ENCODE peak calls at places on chromosomes 12 and 14, in seven cellular contexts. Q is pancreas, J is ovary, P is mucosa of descending colon, T is left ventricle myocardium inferior, Z is GM12878, Y is fibroblast of lung. G is an unnamed sample. For H3K4me1, the result is how much of the 10 kb centered on the place peaks cover.

GRCh38 chr14:23344481-23344880 is 8.2 kb downstream of the SLC22A17 start:
- DNase-seq in Q (no peak), J (no peak), P (no peak), T (no peak), Z (no peak), Y (no peak), G (no peak)

GRCh38 chr14:67814826-67815225 is 1.6 kb downstream of the ZFYVE26 start:
- DNase-seq in Q (no peak), J (no peak), P (no peak), T (no peak), Z (no peak), Y (no peak), G (no peak)

GRCh38 chr12:124392991-124393790 is 98.3 kb downstream of the RFLNA start:
- DNase-seq in Q (peak), J (peak), P (peak), T (peak), Z (no peak), Y (peak), G (peak)

GRCh38 chr12:59036973-59037807 is 116.9 kb upstream of the LRIG3 start:
- DNase-seq in Q (no peak), J (no peak), P (no peak), T (no peak), Z (no peak), Y (no peak), G (no peak)

GRCh38 chr12:31928246-31929139 is 30.7 kb upstream of the RESF1 start:
- DNase-seq in Q (no peak), J (no peak), P (no peak), T (no peak), Z (no peak), Y (no peak), G (no peak)

GRCh38 chr12:59649203-59649602 is 53.4 kb downstream of the SLC16A7 start:
- DNase-seq in Q (no peak), J (no peak), P (no peak), T (no peak), Z (no peak), Y (peak), G (peak)

GRCh38 chr12:54622463-54623183 is 12.1 kb downstream of the LACRT start:
- DNase-seq in Q (no peak), J (no peak), P (no peak), T (no peak), Z (no peak), Y (peak), G (peak)

GRCh38 chr14:61281911-61282310 is 773 bp upstream of the TMEM30B start:
- DNase-seq in Q (no peak), J (no peak), P (no peak), T (no peak), Z (no peak), Y (no peak), G (no peak)

GRCh38 chr12:123109319-123109772 is 41.5 kb downstream of the PITPNM2 start:
- DNase-seq in Q (no peak), J (no peak), P (no peak), T (no peak), Z (no peak), Y (no peak), G (no peak)

GRCh38 chr12:50715174-50715573 is 48.7 kb upstream of the ATF1 start:
- DNase-seq in Q (no peak), J (no peak), P (no peak), T (no peak), Z (no peak), Y (no peak), G (no peak)

GRCh38 chr12:121748571-121749265 is 36.2 kb downstream of the TMEM120B start:
- DNase-seq in Q (no peak), J (peak), P (no peak), T (no peak), Z (no peak), Y (peak), G (peak)

GRCh38 chr14:87351007-87351406 is 642.0 kb downstream of the GALC start:
- DNase-seq in Q (no peak), J (no peak), P (no peak), T (no peak), Z (no peak), Y (no peak), G (no peak)

GRCh38 chr12:93379432-93380308 is 1.9 kb downstream of the NUDT4 start:
- DNase-seq in Q (no peak), J (no peak), P (no peak), T (no peak), Z (no peak), Y (no peak), G (peak)
- H3K4me1 ChIP-seq in Q (under half), J (under half), P (under half), T (half or more), Z (under half), Y (under half), G (under half)

GRCh38 chr14:40058916-40059897 is 627.0 kb upstream of the FBXO33 start:
- DNase-seq in Q (no peak), J (no peak), P (no peak), T (no peak), Z (no peak), Y (no peak), G (no peak)
- H3K4me3 ChIP-seq in Q (no peak), J (no peak), P (no peak), T (no peak), Z (no peak), Y (no peak), G (no peak)

GRCh38 chr14:93214598-93214997 is 7.5 kb downstream of the UBR7 start:
- DNase-seq in Q (no peak), J (no peak), P (no peak), T (no peak), Z (no peak), Y (no peak), G (no peak)

GRCh38 chr14:93220509-93220908 is 13.5 kb downstream of the UBR7 start:
- DNase-seq in Q (no peak), J (no peak), P (no peak), T (no peak), Z (no peak), Y (no peak), G (no peak)

GRCh38 chr14:93223565-93223964 is 16.5 kb downstream of the UBR7 start:
- DNase-seq in Q (no peak), J (no peak), P (no peak), T (no peak), Z (no peak), Y (no peak), G (no peak)

DNA sequence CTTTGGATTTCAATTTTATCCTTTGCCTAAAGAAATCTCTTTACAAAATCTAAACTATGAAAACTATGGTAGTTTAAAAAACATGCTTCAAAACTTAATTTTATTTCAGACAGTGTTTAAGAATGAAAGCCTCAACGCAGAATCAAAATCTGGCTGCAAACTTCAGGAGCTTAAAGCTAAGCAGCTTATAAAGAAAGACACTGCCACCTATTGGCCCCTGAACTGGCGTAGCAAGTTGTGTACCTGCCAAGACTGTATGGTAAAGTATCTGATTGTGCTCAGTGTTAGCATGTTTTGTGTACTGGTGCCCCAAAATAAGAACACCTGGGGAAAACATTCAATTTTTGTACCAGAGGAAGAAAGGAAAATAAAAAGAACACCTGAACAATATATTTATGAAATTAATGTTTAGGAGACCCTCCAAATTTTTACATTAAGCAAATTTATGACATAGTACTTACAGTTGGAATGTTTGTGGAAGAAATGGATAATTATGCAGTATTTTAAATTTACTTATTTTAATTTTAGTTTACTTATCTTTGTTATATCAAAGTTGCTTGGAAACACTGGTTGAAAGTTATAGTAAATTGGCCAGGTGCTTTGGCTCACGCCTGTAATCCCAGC is 12.2 kb downstream of the UBR7 start:
- DNase-seq in Q (peak), J (no peak), P (no peak), T (no peak), Z (no peak), Y (peak), G (peak)
- TF ChIP-seq CTCF in Q (peak), J (no peak), P (peak), T (peak), Z (peak), Y (peak), G (peak)

GRCh38 chr12:2119266-2119665 is 66.5 kb downstream of the CACNA1C start:
- DNase-seq in Q (no peak), J (no peak), P (no peak), T (no peak), Z (no peak), Y (peak), G (no peak)

GRCh38 chr12:2118061-2118460 is 65.3 kb downstream of the CACNA1C start:
- DNase-seq in Q (no peak), J (no peak), P (peak), T (no peak), Z (no peak), Y (no peak), G (no peak)

GRCh38 chr12:2115101-2115845 is 62.5 kb downstream of the CACNA1C start:
- DNase-seq in Q (no peak), J (no peak), P (peak), T (no peak), Z (no peak), Y (no peak), G (no peak)

GRCh38 chr12:2118481-2119255 is 65.9 kb downstream of the CACNA1C start:
- DNase-seq in Q (no peak), J (no peak), P (peak), T (no peak), Z (no peak), Y (no peak), G (no peak)

DNA sequence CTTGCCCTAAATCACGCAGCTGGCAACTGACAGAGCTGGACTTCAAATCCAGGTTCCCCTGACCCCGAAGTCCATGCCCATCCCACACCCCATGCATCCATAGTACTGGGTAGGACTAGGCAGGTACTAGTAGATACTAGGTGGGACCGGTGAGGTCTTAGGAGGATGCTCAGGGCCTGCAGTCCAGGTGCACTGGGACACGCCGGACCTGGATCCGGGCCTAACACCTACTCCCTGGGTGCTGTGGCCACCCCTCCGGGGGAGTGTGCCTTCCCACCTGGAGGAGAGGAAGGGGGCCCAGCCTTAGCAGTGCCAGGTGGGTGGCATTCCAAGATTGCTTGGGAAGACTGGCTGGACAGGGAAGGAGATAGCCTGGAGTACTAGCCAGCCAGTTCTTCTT is 64.8 kb downstream of the CACNA1C start:
- DNase-seq in Q (no peak), J (no peak), P (peak), T (no peak), Z (no peak), Y (no peak), G (no peak)
- H3K4me1 ChIP-seq in Q (under half), J (under half), P (under half), T (half or more), Z (under half), Y (under half), G (under half)

G was measured in A673.